ENCODE peak calls at places on chromosomes 7 and 10, in six cellular contexts. Z is kidney tubule cell, V is transverse colon, F is hepatocyte, Y is DMS153, B is NCI-H748 treated with DMSO at 0.1 percent for 48 hours. K is an unnamed sample.

GRCh38 chr7:127619681-127620405 is 1.9 kb upstream of the PAX4 start:
- DNase-seq in Z (peak), V (no peak), F (no peak), Y (no peak), B (no peak), K (no peak)

GRCh38 chr10:79390551-79391229 is 43.4 kb downstream of the PPIF start:
- DNase-seq in Z (no peak), V (peak), F (no peak), Y (no peak), B (no peak), K (no peak)

GRCh38 chr7:103573479-103574058 is 127.6 kb upstream of the SLC26A5 start:
- DNase-seq in Z (peak), V (no peak), F (peak), Y (no peak), B (peak), K (no peak)

GRCh38 chr7:128390871-128391565 is 18.8 kb downstream of the IMPDH1 start:
- DNase-seq in Z (no peak), V (no peak), F (no peak), Y (no peak), B (no peak), K (no peak)

GRCh38 chr10:43284341-43284910 is 17.6 kb upstream of the RASGEF1A start:
- DNase-seq in Z (peak), V (no peak), F (peak), Y (no peak), B (no peak), K (no peak)

GRCh38 chr10:113294868-113295267 is 258.0 kb upstream of the HABP2 start:
- DNase-seq in Z (no peak), V (no peak), F (no peak), Y (no peak), B (no peak), K (no peak)

GRCh38 chr10:96271017-96271815 is at the start of gene BLNK:
- DNase-seq in Z (peak), V (peak), F (peak), Y (no peak), B (no peak), K (no peak)

GRCh38 chr7:30188806-30189205 is 54.0 kb downstream of the MTURN start:
- DNase-seq in Z (no peak), V (no peak), F (no peak), Y (no peak), B (no peak), K (no peak)

GRCh38 chr7:742791-743190 is 15.7 kb upstream of the PRKAR1B start:
- DNase-seq in Z (no peak), V (no peak), F (no peak), Y (no peak), B (no peak), K (no peak)

GRCh38 chr7:142669074-142669654 is 80.1 kb upstream of the PRSS1 start:
- DNase-seq in Z (peak), V (no peak), F (peak), Y (no peak), B (peak), K (no peak)

GRCh38 chr7:151677581-151678226 is 158.0 kb upstream of the RHEB start:
- DNase-seq in Z (no peak), V (no peak), F (no peak), Y (no peak), B (no peak), K (no peak)

GRCh38 chr7:44973610-44974401 is 5.0 kb downstream of the MYO1G start:
- DNase-seq in Z (no peak), V (peak), F (peak), Y (peak), B (no peak), K (no peak)

GRCh38 chr7:135877799-135878198 is 99.4 kb downstream of the MTPN start:
- DNase-seq in Z (peak), V (no peak), F (peak), Y (no peak), B (peak), K (no peak)

GRCh38 chr7:155066417-155066950 is 3.6 kb upstream of the HTR5A start:
- DNase-seq in Z (peak), V (no peak), F (no peak), Y (peak), B (no peak), K (peak)

GRCh38 chr7:149715476-149715875 is 57.9 kb downstream of the ZNF467 start:
- DNase-seq in Z (no peak), V (no peak), F (no peak), Y (no peak), B (no peak), K (no peak)

GRCh38 chr10:107031981-107032699 is 132.4 kb downstream of the SORCS1 start:
- DNase-seq in Z (no peak), V (no peak), F (peak), Y (no peak), B (no peak), K (no peak)

GRCh38 chr7:1901431-1902210 is 231.5 kb downstream of the ELFN1 start:
- DNase-seq in Z (no peak), V (no peak), F (no peak), Y (no peak), B (no peak), K (no peak)

GRCh38 chr7:30504347-30505173 is at the start of gene GGCT:
- DNase-seq in Z (peak), V (peak), F (peak), Y (peak), B (peak), K (peak)

GRCh38 chr7:123637878-123638277 is 17.8 kb upstream of the LMOD2 start:
- DNase-seq in Z (no peak), V (no peak), F (no peak), Y (no peak), B (no peak), K (no peak)

GRCh38 chr7:47417122-47417480 is 164.8 kb downstream of the TNS3 start:
- DNase-seq in Z (no peak), V (no peak), F (no peak), Y (no peak), B (no peak), K (no peak)

GRCh38 chr7:47190462-47190861 is 391.4 kb downstream of the TNS3 start:
- DNase-seq in Z (no peak), V (no peak), F (no peak), Y (no peak), B (no peak), K (no peak)

GRCh38 chr7:149615690-149616270 is 118.2 kb upstream of the ZNF746 start:
- DNase-seq in Z (no peak), V (no peak), F (no peak), Y (no peak), B (no peak), K (no peak)

GRCh38 chr10:68154211-68154497 is 44.9 kb downstream of the MYPN start:
- DNase-seq in Z (no peak), V (no peak), F (no peak), Y (no peak), B (no peak), K (peak)

GRCh38 chr7:18890134-18890533 is 227.3 kb downstream of the TWIST1 start:
- DNase-seq in Z (peak), V (no peak), F (no peak), Y (no peak), B (no peak), K (no peak)

GRCh38 chr7:77450054-77450453 is 33.9 kb upstream of the GSAP start:
- DNase-seq in Z (peak), V (no peak), F (no peak), Y (no peak), B (no peak), K (no peak)

GRCh38 chr10:119769886-119770285 is 44.0 kb downstream of the INPP5F start:
- DNase-seq in Z (peak), V (no peak), F (no peak), Y (no peak), B (no peak), K (no peak)

GRCh38 chr7:19268737-19269136 is 123.5 kb upstream of the FERD3L start:
- DNase-seq in Z (no peak), V (no peak), F (no peak), Y (no peak), B (no peak), K (no peak)

GRCh38 chr10:69994262-69994661 is 58.4 kb upstream of the MACROH2A2 start:
- DNase-seq in Z (peak), V (peak), F (peak), Y (peak), B (no peak), K (peak)

GRCh38 chr10:28922127-28922526 is 244.8 kb downstream of the BAMBI start:
- DNase-seq in Z (peak), V (no peak), F (no peak), Y (no peak), B (no peak), K (no peak)

GRCh38 chr7:124276005-124276606 is 243.2 kb upstream of the TMEM229A start:
- DNase-seq in Z (peak), V (peak), F (peak), Y (no peak), B (peak), K (no peak)

GRCh38 chr10:70508912-70509366 is 30.4 kb downstream of the PALD1 start:
- DNase-seq in Z (no peak), V (peak), F (peak), Y (no peak), B (no peak), K (no peak)

GRCh38 chr10:50501899-50502556 is 121.7 kb downstream of the SGMS1 start:
- DNase-seq in Z (no peak), V (no peak), F (peak), Y (no peak), B (no peak), K (no peak)

GRCh38 chr10:90817173-90817889 is 40.5 kb downstream of the HTR7 start:
- DNase-seq in Z (no peak), V (no peak), F (no peak), Y (no peak), B (no peak), K (no peak)

GRCh38 chr10:131901181-131901829 is 497 bp downstream of the PPP2R2D start:
- DNase-seq in Z (peak), V (peak), F (peak), Y (no peak), B (no peak), K (no peak)

GRCh38 chr10:51074238-51075028 is at the start of gene PRKG1:
- DNase-seq in Z (peak), V (peak), F (peak), Y (no peak), B (no peak), K (no peak)

GRCh38 chr7:28378574-28379149 is 33.7 kb upstream of the CREB5 start:
- DNase-seq in Z (peak), V (no peak), F (no peak), Y (no peak), B (no peak), K (no peak)

K was measured in NCI-H2029.